ENCODE peak calls at places on chromosomes 7 and 10, in six cellular contexts. C is PC-3, Q is uterus, N is Karpas-422, B is right lobe of liver, W is cardiac muscle cell. J is an unnamed sample.

GRCh38 chr10:117989962-117990361 is 56.8 kb downstream of the RAB11FIP2 start:
- DNase-seq in B (no peak), Q (no peak), C (no peak), W (no peak), N (no peak), J (no peak)

GRCh38 chr10:46298346-46299266 is 11.8 kb downstream of the ANTXRL start:
- DNase-seq in C (no peak), B (no peak), N (no peak), Q (no peak), W (no peak), J (no peak)

GRCh38 chr7:143877076-143877475 is 24.9 kb downstream of the TCAF1 start:
- DNase-seq in C (no peak), B (no peak), N (no peak), W (no peak), Q (no peak), J (no peak)

GRCh38 chr10:124626759-124627380 is 117.3 kb downstream of the FAM53B start:
- DNase-seq in W (no peak), B (no peak), C (peak; percentile 49), Q (no peak), N (peak; percentile 67), J (no peak)

GRCh38 chr10:60123668-60124067 is 217.3 kb upstream of the CCDC6 start:
- DNase-seq in Q (no peak), C (peak; percentile 55), B (no peak), N (no peak), W (no peak), J (no peak)

GRCh38 chr10:129971381-129972144 is 7.5 kb upstream of the EBF3 start:
- DNase-seq in B (no peak), Q (no peak), N (peak; percentile 78), W (peak; percentile 86), C (peak; percentile 56), J (peak; percentile 57)

GRCh38 chr10:23172429-23172828 is 19.7 kb upstream of the PTF1A start:
- DNase-seq in B (no peak), Q (no peak), W (no peak), C (no peak), N (no peak), J (no peak)

GRCh38 chr7:81299711-81300110 is 380.9 kb upstream of the SEMA3C start:
- DNase-seq in Q (no peak), B (no peak), W (no peak), N (no peak), C (no peak), J (no peak)

GRCh38 chr10:46524471-46525176 is 31.8 kb downstream of the GPRIN2 start:
- DNase-seq in W (no peak), Q (peak; percentile 10), B (no peak), C (peak; percentile 77), N (no peak), J (peak; percentile 60)

GRCh38 chr7:54069843-54070242 is 472.3 kb upstream of the VSTM2A start:
- DNase-seq in N (no peak), B (no peak), Q (no peak), W (no peak), C (no peak), J (no peak)

GRCh38 chr7:74040791-74041520 is 13.0 kb downstream of the ELN start:
- DNase-seq in C (no peak), Q (no peak), B (no peak), W (no peak), N (no peak), J (no peak)

GRCh38 chr7:39624202-39624807 is 933 bp downstream of the RALA start:
- DNase-seq in N (peak; percentile 65), W (no peak), B (no peak), C (peak; percentile 39), Q (no peak), J (no peak)

GRCh38 chr7:144835166-144835611 is 664 bp downstream of the TPK1 start:
- DNase-seq in C (peak; percentile 30), Q (peak; percentile 33), N (peak; percentile 73), B (peak; percentile 69), W (no peak), J (peak; percentile 52)

GRCh38 chr10:114408112-114408967 is 4.0 kb upstream of the AFAP1L2 start:
- DNase-seq in C (no peak), W (no peak), B (no peak), Q (no peak), N (no peak), J (peak; percentile 62)

GRCh38 chr10:803041-803741 is 113.7 kb upstream of the DIP2C start:
- DNase-seq in B (no peak), Q (no peak), C (no peak), W (no peak), N (no peak), J (no peak)

GRCh38 chr10:128211953-128212727 is 85.9 kb upstream of the MKI67 start:
- DNase-seq in B (peak; percentile 91), C (peak; percentile 83), N (peak; percentile 94), W (peak; percentile 92), Q (peak; percentile 52), J (peak; percentile 92)

GRCh38 chr10:128210215-128211063 is 84.2 kb upstream of the MKI67 start:
- DNase-seq in C (peak; percentile 51), W (peak; percentile 59), Q (peak; percentile 30), B (peak; percentile 86), N (no peak), J (peak; percentile 89)

GRCh38 chr10:128211064-128211504 is 84.9 kb upstream of the MKI67 start:
- DNase-seq in B (no peak), C (no peak), W (no peak), Q (no peak), N (no peak), J (no peak)

GRCh38 chr10:128206676-128207075 is 80.5 kb upstream of the MKI67 start:
- DNase-seq in W (no peak), B (no peak), C (no peak), Q (no peak), N (no peak), J (no peak)

DNA sequence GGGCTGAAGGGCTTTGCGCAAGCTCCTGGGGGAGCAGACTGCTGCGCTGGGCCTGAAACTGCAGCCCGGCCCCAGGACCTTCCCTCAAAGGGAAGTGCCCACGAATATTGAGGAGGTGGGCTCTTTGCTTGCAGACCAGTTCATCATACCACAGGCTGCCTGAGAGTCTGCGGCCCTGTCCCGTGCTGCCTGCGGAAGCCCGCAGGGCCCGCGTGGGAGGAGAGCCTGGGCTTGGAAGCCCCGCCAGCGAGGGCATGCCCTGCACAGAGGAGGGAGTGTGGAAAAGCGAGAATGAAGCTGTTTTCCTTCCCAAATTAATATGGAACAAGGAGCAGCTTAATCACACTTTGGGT is 83.6 kb upstream of the MKI67 start:
- DNase-seq in C (no peak), Q (no peak), W (no peak), B (no peak), N (no peak), J (no peak)
- H3K4me3 ChIP-seq in C (no peak overlapping the region), Q (no peak overlapping the region), W (no peak overlapping the region), B (no peak overlapping the region), N (no peak overlapping the region), J (no peak overlapping the region)

GRCh38 chr10:31584789-31585406 is 265.9 kb downstream of the ZEB1 start:
- DNase-seq in C (no peak), N (no peak), B (no peak), Q (no peak), W (no peak), J (no peak)
- H3K27ac ChIP-seq in C (no peak overlapping the region), N (no peak overlapping the region), B (no peak overlapping the region), Q (peak overlapping the region; percentile 22), W (no peak overlapping the region), J (no peak overlapping the region)

GRCh38 chr7:130921391-130922180 is 187.6 kb upstream of the KLF14 start:
- DNase-seq in N (no peak), W (peak; percentile 16), C (no peak), Q (no peak), B (no peak), J (peak; percentile 85)
- H3K4me3 ChIP-seq in N (no peak overlapping the region), W (no peak overlapping the region), C (no peak overlapping the region), Q (peak overlapping the region; percentile 8), B (no peak overlapping the region), J (peak overlapping the region; percentile 15)

DNA sequence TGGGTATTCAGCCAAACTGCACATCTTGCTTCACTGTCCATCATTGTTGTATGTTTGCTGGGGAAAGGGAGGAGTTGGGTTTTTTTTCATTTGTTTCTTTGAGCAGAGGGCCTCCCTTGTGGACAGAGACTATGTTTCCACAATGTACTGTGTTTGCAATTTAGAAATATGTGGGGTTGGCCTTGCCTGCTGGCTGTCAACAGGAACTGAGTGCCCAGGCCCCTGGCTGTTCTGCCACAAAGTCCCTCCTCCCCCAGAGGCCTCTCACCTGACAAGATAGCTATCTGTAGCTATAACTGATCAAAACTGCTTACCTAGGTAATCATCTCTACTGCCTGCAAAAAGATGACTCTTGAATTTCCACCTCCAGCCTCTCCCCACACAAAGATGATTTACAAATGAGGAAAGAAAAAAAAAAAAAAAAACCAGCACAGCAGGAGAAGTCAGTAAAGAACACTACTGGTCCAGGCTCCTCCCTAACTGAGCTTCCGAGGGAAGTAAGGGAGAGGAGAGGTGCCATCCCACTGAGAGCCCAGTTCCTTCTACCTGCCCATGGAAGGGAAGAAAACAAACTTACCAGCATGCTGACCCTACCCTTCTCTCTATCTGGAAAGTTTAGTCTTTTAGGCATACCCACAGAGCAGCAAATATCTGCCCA is 121.7 kb downstream of the SGMS1 start:
- DNase-seq in W (no peak), C (peak; percentile 51), N (no peak), Q (no peak), B (no peak), J (no peak)
- H3K27ac ChIP-seq in W (peak overlapping the region; percentile 21), C (peak overlapping the region; percentile 49), N (no peak overlapping the region), Q (no peak overlapping the region), B (no peak overlapping the region), J (no peak overlapping the region)

GRCh38 chr10:61662794-61663259 is at the start of gene CABCOCO1:
- DNase-seq in W (peak; percentile 87), N (no peak), B (peak; percentile 63), Q (peak; percentile 47), C (peak; percentile 91), J (peak; percentile 91)
- H3K4me3 ChIP-seq in W (peak within 1 kb of the TSS; percentile 60), N (no peak within 1 kb of the TSS), B (peak within 1 kb of the TSS; percentile 32), Q (peak within 1 kb of the TSS; percentile 42), C (peak within 1 kb of the TSS; percentile 71), J (peak within 1 kb of the TSS; percentile 76)